ENCODE peak calls at places on chromosomes 2 and 18, in four cellular contexts. One of them, this sample, is unnamed.

GRCh38 chr18:31510319-31510718 is 12.3 kb downstream of the DSG2 start:
- DNase-seq in neuronal stem cell: no peak
- DNase-seq in caudate nucleus: no peak
- DNase-seq in body of pancreas: no peak
- DNase-seq in this sample: no peak

GRCh38 chr2:236712961-236713673 is 143.5 kb downstream of the ACKR3 start:
- DNase-seq in body of pancreas: no peak
- DNase-seq in neuronal stem cell: no peak
- DNase-seq in caudate nucleus: no peak
- DNase-seq in this sample: no peak

GRCh38 chr2:208183937-208184336 is 5.9 kb downstream of the C2orf80 start:
- DNase-seq in body of pancreas: no peak
- DNase-seq in caudate nucleus: no peak
- DNase-seq in neuronal stem cell: no peak
- DNase-seq in this sample: no peak

GRCh38 chr2:67694464-67694863 is 297.3 kb downstream of the ETAA1 start:
- DNase-seq in caudate nucleus: no peak
- DNase-seq in body of pancreas: peak
- DNase-seq in neuronal stem cell: no peak
- DNase-seq in this sample: no peak

GRCh38 chr2:170578596-170578995 is 136.5 kb upstream of the SP5 start:
- DNase-seq in caudate nucleus: no peak
- DNase-seq in neuronal stem cell: no peak
- DNase-seq in body of pancreas: no peak
- DNase-seq in this sample: no peak

GRCh38 chr2:26099933-26100332 is 66.0 kb downstream of the RAB10 start:
- DNase-seq in body of pancreas: no peak
- DNase-seq in neuronal stem cell: no peak
- DNase-seq in caudate nucleus: no peak
- DNase-seq in this sample: no peak

GRCh38 chr2:199131256-199131655 is 326.5 kb downstream of the SATB2 start:
- DNase-seq in neuronal stem cell: no peak
- DNase-seq in body of pancreas: no peak
- DNase-seq in caudate nucleus: no peak
- DNase-seq in this sample: no peak

GRCh38 chr18:75075429-75075841 is 133.5 kb downstream of the PTGR3 start:
- DNase-seq in body of pancreas: no peak
- DNase-seq in caudate nucleus: no peak
- DNase-seq in neuronal stem cell: no peak
- DNase-seq in this sample: no peak

GRCh38 chr2:152861349-152861942 is 143.0 kb downstream of the ARL6IP6 start:
- DNase-seq in neuronal stem cell: no peak
- DNase-seq in caudate nucleus: no peak
- DNase-seq in body of pancreas: peak
- DNase-seq in this sample: no peak

GRCh38 chr2:236661762-236662110 is 92.1 kb downstream of the ACKR3 start:
- DNase-seq in body of pancreas: no peak
- DNase-seq in caudate nucleus: no peak
- DNase-seq in neuronal stem cell: no peak
- DNase-seq in this sample: no peak

GRCh38 chr2:19676770-19677169 is 225.0 kb downstream of the TTC32 start:
- DNase-seq in caudate nucleus: no peak
- DNase-seq in body of pancreas: no peak
- DNase-seq in neuronal stem cell: no peak
- DNase-seq in this sample: no peak

GRCh38 chr2:86107031-86107430 is 996 bp downstream of the PTCD3 start:
- DNase-seq in caudate nucleus: no peak
- DNase-seq in neuronal stem cell: no peak
- DNase-seq in body of pancreas: no peak
- DNase-seq in this sample: no peak

GRCh38 chr2:163558286-163559009 is 177.4 kb downstream of the FIGN start:
- DNase-seq in neuronal stem cell: peak
- DNase-seq in body of pancreas: no peak
- DNase-seq in caudate nucleus: no peak
- DNase-seq in this sample: no peak

GRCh38 chr2:202555354-202555753 is 79.4 kb upstream of the FAM117B start:
- DNase-seq in body of pancreas: no peak
- DNase-seq in caudate nucleus: no peak
- DNase-seq in neuronal stem cell: no peak
- DNase-seq in this sample: no peak

GRCh38 chr2:217742276-217742675 is 260.5 kb downstream of the TNS1 start:
- DNase-seq in neuronal stem cell: no peak
- DNase-seq in body of pancreas: no peak
- DNase-seq in caudate nucleus: no peak
- DNase-seq in this sample: no peak

GRCh38 chr2:130933501-130933900 is 96.8 kb downstream of the ARHGEF4 start:
- DNase-seq in caudate nucleus: no peak
- DNase-seq in neuronal stem cell: no peak
- DNase-seq in body of pancreas: no peak
- DNase-seq in this sample: no peak

GRCh38 chr18:72822202-72822601 is 45.6 kb downstream of the NETO1 start:
- DNase-seq in body of pancreas: no peak
- DNase-seq in caudate nucleus: no peak
- DNase-seq in neuronal stem cell: no peak
- DNase-seq in this sample: no peak

GRCh38 chr2:234425923-234426603 is 70.8 kb downstream of the ARL4C start:
- DNase-seq in body of pancreas: no peak
- DNase-seq in neuronal stem cell: no peak
- DNase-seq in caudate nucleus: no peak
- DNase-seq in this sample: no peak

GRCh38 chr18:26617151-26617554 is 68.8 kb upstream of the KCTD1 start:
- DNase-seq in neuronal stem cell: no peak
- DNase-seq in caudate nucleus: no peak
- DNase-seq in body of pancreas: no peak
- DNase-seq in this sample: no peak

GRCh38 chr18:48966523-48966922 is 15.8 kb upstream of the SMAD7 start:
- DNase-seq in caudate nucleus: no peak
- DNase-seq in body of pancreas: no peak
- DNase-seq in neuronal stem cell: no peak
- DNase-seq in this sample: no peak

GRCh38 chr2:180742809-180743208 is 237.6 kb upstream of the UBE2E3 start:
- DNase-seq in caudate nucleus: no peak
- DNase-seq in neuronal stem cell: no peak
- DNase-seq in body of pancreas: no peak
- DNase-seq in this sample: no peak

GRCh38 chr2:10878268-10878915 is 33.3 kb upstream of the KCNF1 start:
- DNase-seq in body of pancreas: no peak
- DNase-seq in caudate nucleus: no peak
- DNase-seq in neuronal stem cell: no peak
- DNase-seq in this sample: no peak

GRCh38 chr2:167144179-167144898 is 256.1 kb downstream of the XIRP2 start:
- DNase-seq in neuronal stem cell: no peak
- DNase-seq in caudate nucleus: no peak
- DNase-seq in body of pancreas: no peak
- DNase-seq in this sample: no peak

GRCh38 chr2:11270891-11271290 is 73.5 kb downstream of the ROCK2 start:
- DNase-seq in neuronal stem cell: no peak
- DNase-seq in body of pancreas: no peak
- DNase-seq in caudate nucleus: no peak
- DNase-seq in this sample: no peak

GRCh38 chr2:109066501-109066900 is 62.5 kb upstream of the SH3RF3 start:
- DNase-seq in caudate nucleus: no peak
- DNase-seq in neuronal stem cell: no peak
- DNase-seq in body of pancreas: no peak
- DNase-seq in this sample: no peak

GRCh38 chr2:57372237-57372962 is 674.2 kb upstream of the VRK2 start:
- DNase-seq in neuronal stem cell: no peak
- DNase-seq in caudate nucleus: no peak
- DNase-seq in body of pancreas: no peak
- DNase-seq in this sample: no peak

GRCh38 chr2:20592106-20593071 is 58.5 kb downstream of the HS1BP3 start:
- DNase-seq in body of pancreas: peak
- DNase-seq in neuronal stem cell: no peak
- DNase-seq in caudate nucleus: no peak
- DNase-seq in this sample: peak

GRCh38 chr2:575728-576237 is 101.4 kb downstream of the TMEM18 start:
- DNase-seq in neuronal stem cell: no peak
- DNase-seq in caudate nucleus: no peak
- DNase-seq in body of pancreas: no peak
- DNase-seq in this sample: no peak

GRCh38 chr18:51149605-51150429 is 47.7 kb downstream of the MEX3C start:
- DNase-seq in body of pancreas: no peak
- DNase-seq in caudate nucleus: no peak
- DNase-seq in neuronal stem cell: no peak
- DNase-seq in this sample: no peak